ENCODE peak calls at places on chromosomes 11 and 22, in ten cellular contexts. G is GM23248; P is substantia nigra; L is psoas muscle; W is lower lobe of right lung; V is CD4-positive, CD25-positive, alpha-beta regulatory T cell; Y is neuronal stem cell; F is neural progenitor cell; D is OCI-LY7; H is mammary epithelial cell. K is an unnamed sample.
A peak's percentile ranks its signal among the peaks of the same experiment; 100 is the strongest.

GRCh38 chr11:45237666-45238348 is 48.3 kb downstream of the SYT13 start:
- DNase-seq in G (no peak), P (no peak), L (no peak), W (no peak), V (no peak), Y (no peak), F (peak; percentile 55), D (no peak), H (no peak), K (no peak)

GRCh38 chr22:48899523-48900326 is 927.9 kb downstream of the BRD1 start:
- DNase-seq in G (no peak), P (no peak), L (no peak), W (no peak), V (no peak), Y (no peak), F (no peak), D (no peak), H (no peak), K (no peak)

GRCh38 chr22:17773606-17774205 is 563 bp downstream of the BID start:
- DNase-seq in G (peak; percentile 66), P (peak; percentile 43), L (peak; percentile 42), W (peak; percentile 65), V (peak; percentile 35), Y (peak; percentile 67), F (peak; percentile 89), D (peak; percentile 79), H (peak; percentile 54), K (no peak)

GRCh38 chr11:79200398-79201070 is 240.3 kb downstream of the TENM4 start:
- DNase-seq in G (no peak), P (no peak), L (no peak), W (no peak), V (no peak), Y (no peak), F (no peak), D (no peak), H (peak; percentile 52), K (no peak)

GRCh38 chr22:30221121-30221992 is 25.2 kb downstream of the LIF start:
- DNase-seq in G (no peak), P (no peak), L (no peak), W (no peak), V (no peak), Y (no peak), F (no peak), D (peak; percentile 61), H (no peak), K (no peak)

GRCh38 chr11:61297741-61298140 is 2.6 kb upstream of the VWCE start:
- DNase-seq in G (peak; percentile 95), P (no peak), L (peak; percentile 42), W (no peak), V (no peak), Y (no peak), F (no peak), D (no peak), H (peak; percentile 97), K (no peak)

GRCh38 chr11:68546555-68546954 is 86.0 kb downstream of the PPP6R3 start:
- DNase-seq in G (peak; percentile 11), P (no peak), L (peak; percentile 41), W (peak; percentile 64), V (no peak), Y (no peak), F (no peak), D (no peak), H (no peak), K (no peak)

GRCh38 chr22:49213731-49214352 is 613.8 kb downstream of the BRD1 start:
- DNase-seq in G (no peak), P (no peak), L (no peak), W (peak; percentile 11), V (no peak), Y (no peak), F (no peak), D (no peak), H (no peak), K (no peak)

GRCh38 chr11:117468888-117469287 is 141.2 kb downstream of the CEP164 start:
- DNase-seq in G (no peak), P (no peak), L (no peak), W (no peak), V (no peak), Y (no peak), F (no peak), D (no peak), H (no peak), K (no peak)

GRCh38 chr11:120057595-120058581 is 80.0 kb downstream of the TRIM29 start:
- DNase-seq in G (peak; percentile 78), P (no peak), L (peak; percentile 21), W (no peak), V (no peak), Y (no peak), F (peak; percentile 50), D (no peak), H (peak; percentile 60), K (no peak)

GRCh38 chr22:24585927-24586546 is 6.8 kb downstream of the LRRC75B start:
- DNase-seq in G (no peak), P (no peak), L (no peak), W (no peak), V (no peak), Y (no peak), F (no peak), D (no peak), H (no peak), K (no peak)

GRCh38 chr11:78689558-78690153 is 115.0 kb upstream of the NARS2 start:
- DNase-seq in G (no peak), P (no peak), L (no peak), W (no peak), V (no peak), Y (no peak), F (no peak), D (no peak), H (no peak), K (no peak)

GRCh38 chr11:59542142-59542810 is 30.9 kb downstream of the OR4D9 start:
- DNase-seq in G (no peak), P (no peak), L (no peak), W (no peak), V (no peak), Y (no peak), F (no peak), D (no peak), H (no peak), K (no peak)

GRCh38 chr22:47452184-47452583 is 689.7 kb downstream of the TBC1D22A start:
- DNase-seq in G (no peak), P (no peak), L (no peak), W (no peak), V (no peak), Y (no peak), F (no peak), D (peak; percentile 49), H (no peak), K (no peak)

DNA sequence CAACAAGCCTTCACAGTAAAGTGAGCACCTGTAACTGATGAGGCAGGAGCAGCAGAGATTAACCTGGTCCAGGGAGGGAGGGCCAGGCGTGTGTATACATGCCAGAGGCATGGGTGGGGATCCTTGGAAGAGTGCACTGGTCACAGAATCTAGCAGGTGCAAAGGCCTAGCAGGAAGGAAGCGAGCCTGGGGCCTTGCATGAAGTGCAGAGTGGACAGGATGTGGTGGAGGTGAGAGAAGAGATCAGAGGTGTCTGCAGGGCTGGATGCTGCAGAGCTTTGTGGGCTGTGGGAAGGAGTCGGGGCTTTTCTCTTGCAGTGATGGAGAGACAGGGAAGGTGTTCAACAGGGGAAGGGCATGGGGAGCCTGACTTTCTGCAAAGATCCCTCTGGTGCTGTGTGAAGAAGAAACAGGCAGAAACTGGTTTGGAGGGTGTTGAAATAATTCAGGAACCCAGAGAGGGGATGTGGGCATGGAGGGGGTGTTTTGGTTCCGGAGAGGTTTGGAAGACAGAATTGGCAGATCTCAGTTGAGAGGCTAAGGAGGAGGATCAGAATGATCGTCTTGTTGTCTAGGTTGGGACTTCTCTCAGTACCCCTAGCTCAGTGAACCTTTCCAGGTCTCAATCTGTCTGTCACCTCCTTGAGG is 2.6 kb upstream of the TPST2 start:
- DNase-seq in G (no peak), P (no peak), L (no peak), W (no peak), V (peak; percentile 8), Y (no peak), F (no peak), D (peak; percentile 80), H (peak; percentile 53), K (no peak)
- H3K27ac ChIP-seq in G (no peak overlapping the region), P (no peak overlapping the region), L (no peak overlapping the region), W (no peak overlapping the region), V (peak overlapping the region; percentile 55), Y (no peak overlapping the region), F (no peak overlapping the region), D (peak overlapping the region; percentile 35), H (no peak overlapping the region), K (no peak overlapping the region)

DNA sequence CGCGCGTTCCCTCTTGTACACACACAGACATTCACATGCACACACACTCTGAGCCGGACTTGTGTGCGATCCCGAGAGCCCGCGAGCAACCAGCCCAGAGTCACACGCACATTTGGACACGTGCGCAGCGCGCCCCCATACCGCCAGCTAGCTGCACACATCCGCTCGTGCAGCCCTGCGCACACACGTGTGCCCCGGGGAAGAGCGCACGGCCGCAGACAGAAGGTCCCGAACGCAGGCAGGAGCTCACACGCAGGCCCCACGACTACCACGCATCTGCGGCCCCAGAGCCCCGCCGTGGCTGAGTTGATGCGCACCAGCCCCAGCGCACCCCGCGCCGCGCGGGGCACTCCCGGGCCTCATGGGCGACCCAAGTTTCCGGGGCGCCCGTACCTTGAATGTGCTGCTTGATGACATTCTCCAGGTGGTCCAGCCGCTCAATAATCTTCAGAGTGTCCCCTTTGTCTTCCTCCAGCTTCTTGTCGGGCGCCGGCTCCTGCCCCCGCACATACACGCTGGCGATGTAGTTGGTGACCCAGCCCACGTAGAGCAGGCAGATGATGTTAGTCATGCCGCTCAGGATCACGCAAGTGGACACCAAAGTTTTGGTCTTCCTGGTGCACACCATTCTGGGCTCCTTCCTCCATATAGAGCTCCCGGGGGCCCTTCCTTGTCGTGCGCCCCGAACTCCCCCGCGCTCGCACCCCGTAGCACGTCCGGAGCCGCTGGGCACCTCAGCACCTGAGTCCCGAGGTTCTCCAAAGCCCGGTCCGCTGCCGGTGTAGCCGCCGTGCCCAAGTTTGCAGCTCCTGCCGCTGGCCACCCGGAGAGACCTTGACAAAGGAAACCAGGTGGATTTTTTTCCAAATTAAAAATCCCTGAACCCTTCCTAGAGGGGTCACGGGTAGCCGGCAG is 582 bp downstream of the GALNT18 start:
- DNase-seq in G (peak; percentile 82), P (peak; percentile 52), L (peak; percentile 37), W (peak; percentile 55), V (no peak), Y (peak; percentile 40), F (peak; percentile 62), D (no peak), H (peak; percentile 58), K (peak; percentile 50)
- H3K27ac ChIP-seq in G (peak overlapping the region; percentile 24), P (peak overlapping the region; percentile 6), L (peak overlapping the region; percentile 72), W (peak overlapping the region; percentile 85), V (no peak overlapping the region), Y (no peak overlapping the region), F (no peak overlapping the region), D (no peak overlapping the region), H (peak overlapping the region; percentile 51), K (peak overlapping the region; percentile 26)

DNA sequence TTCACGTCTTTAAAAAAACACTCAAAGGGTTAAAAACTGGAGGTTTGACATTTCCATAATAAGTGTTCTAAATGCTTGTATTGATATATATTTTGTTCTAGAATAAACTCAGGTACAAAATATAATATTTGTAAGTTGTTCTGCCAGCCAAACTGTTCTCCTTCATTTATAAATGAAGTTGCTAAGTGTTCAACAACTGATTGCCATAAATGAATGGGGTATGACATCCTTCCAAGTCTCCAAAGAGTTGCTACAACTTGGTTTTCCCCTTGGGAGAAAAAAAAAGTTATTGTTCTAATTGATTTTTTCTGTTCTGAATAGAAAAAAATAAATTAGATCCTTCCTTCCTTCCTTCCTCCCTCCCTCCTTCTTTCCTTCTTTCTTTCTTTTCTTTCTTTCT is 65.4 kb upstream of the BLID start:
- DNase-seq in G (peak; percentile 41), P (no peak), L (no peak), W (no peak), V (no peak), Y (no peak), F (no peak), D (no peak), H (no peak), K (no peak)
- H3K27ac ChIP-seq in G (peak overlapping the region; percentile 89), P (no peak overlapping the region), L (no peak overlapping the region), W (no peak overlapping the region), V (no peak overlapping the region), Y (no peak overlapping the region), F (no peak overlapping the region), D (no peak overlapping the region), H (peak overlapping the region; percentile 98), K (peak overlapping the region; percentile 41)

GRCh38 chr11:10307022-10307410 is 2.1 kb downstream of the ADM start:
- DNase-seq in G (no peak), P (no peak), L (no peak), W (no peak), V (no peak), Y (no peak), F (no peak), D (no peak), H (no peak), K (no peak)
- H3K27ac ChIP-seq in G (peak overlapping the region; percentile 91), P (peak overlapping the region; percentile 45), L (peak overlapping the region; percentile 86), W (peak overlapping the region; percentile 88), V (no peak overlapping the region), Y (no peak overlapping the region), F (no peak overlapping the region), D (no peak overlapping the region), H (peak overlapping the region; percentile 54), K (peak overlapping the region; percentile 40)

K was measured in caudate nucleus.